ENCODE peak calls at places on chromosomes 12 and 14, in nine cellular contexts. Z is GM23338; Y is MM.1S; C is K562; Q is spleen; L is brain microvascular endothelial cell; N is adrenal gland; R is CD8-positive, alpha-beta memory T cell; V is neural progenitor cell. W is an unnamed sample.
A peak's percentile ranks its signal among the peaks of the same experiment; 100 is the strongest.

GRCh38 chr14:105093426-105094192 is 28.4 kb upstream of the GPR132 start:
- DNase-seq in Z (peak; percentile 94), Y (no peak), C (peak; percentile 84), Q (peak; percentile 93), L (peak; percentile 54), N (no peak), R (peak; percentile 55), V (peak; percentile 94), W (peak; percentile 80)

GRCh38 chr12:108468149-108468968 is 46.7 kb upstream of the FICD start:
- DNase-seq in Z (peak; percentile 84), Y (peak; percentile 67), C (peak; percentile 54), Q (no peak), L (peak; percentile 21), N (peak; percentile 19), R (peak; percentile 9), V (peak; percentile 81), W (no peak)

GRCh38 chr12:47078733-47079364 is 572 bp upstream of the PCED1B start:
- DNase-seq in Z (no peak), Y (no peak), C (peak; percentile 10), Q (peak; percentile 84), L (no peak), N (peak; percentile 54), R (peak; percentile 33), V (peak; percentile 34), W (peak; percentile 41)

GRCh38 chr12:130992448-130992847 is 38.7 kb downstream of the ADGRD1 start:
- DNase-seq in Z (no peak), Y (no peak), C (no peak), Q (peak; percentile 45), L (no peak), N (no peak), R (no peak), V (no peak), W (peak; percentile 38)

GRCh38 chr14:58747181-58747580 is 109.4 kb downstream of the DACT1 start:
- DNase-seq in Z (no peak), Y (no peak), C (no peak), Q (no peak), L (peak; percentile 68), N (no peak), R (no peak), V (no peak), W (peak; percentile 79)

GRCh38 chr14:80602931-80603330 is 338.6 kb downstream of the CEP128 start:
- DNase-seq in Z (no peak), Y (no peak), C (no peak), Q (no peak), L (no peak), N (no peak), R (no peak), V (no peak), W (no peak)

GRCh38 chr12:76307083-76307482 is 41.1 kb downstream of the BBS10 start:
- DNase-seq in Z (no peak), Y (no peak), C (no peak), Q (no peak), L (no peak), N (no peak), R (no peak), V (no peak), W (no peak)

GRCh38 chr12:59833408-59833807 is 237.6 kb downstream of the SLC16A7 start:
- DNase-seq in Z (no peak), Y (no peak), C (no peak), Q (no peak), L (no peak), N (no peak), R (no peak), V (no peak), W (no peak)

GRCh38 chr14:63564318-63564717 is 21.1 kb upstream of the PPP2R5E start:
- DNase-seq in Z (no peak), Y (no peak), C (no peak), Q (no peak), L (no peak), N (no peak), R (no peak), V (no peak), W (peak; percentile 3)

GRCh38 chr12:101231626-101232025 is 21.6 kb upstream of the SLC5A8 start:
- DNase-seq in Z (no peak), Y (peak; percentile 33), C (no peak), Q (no peak), L (no peak), N (no peak), R (no peak), V (no peak), W (no peak)

GRCh38 chr12:102965281-102966155 is 8.0 kb downstream of the ASCL1 start:
- DNase-seq in Z (peak; percentile 68), Y (no peak), C (no peak), Q (no peak), L (no peak), N (no peak), R (no peak), V (peak; percentile 48), W (no peak)

GRCh38 chr12:24821691-24822090 is 127.2 kb downstream of the BCAT1 start:
- DNase-seq in Z (no peak), Y (no peak), C (no peak), Q (no peak), L (peak; percentile 66), N (no peak), R (no peak), V (no peak), W (no peak)

GRCh38 chr14:61582815-61583214 is 112.5 kb upstream of the HIF1A start:
- DNase-seq in Z (no peak), Y (no peak), C (no peak), Q (no peak), L (no peak), N (peak; percentile 6), R (no peak), V (no peak), W (no peak)

GRCh38 chr14:75049731-75050201 is 1.5 kb downstream of the MLH3 start:
- DNase-seq in Z (no peak), Y (no peak), C (no peak), Q (no peak), L (no peak), N (no peak), R (no peak), V (no peak), W (no peak)

GRCh38 chr12:42935756-42936155 is 346.2 kb upstream of the PRICKLE1 start:
- DNase-seq in Z (no peak), Y (no peak), C (no peak), Q (no peak), L (no peak), N (no peak), R (no peak), V (no peak), W (no peak)

GRCh38 chr14:100025111-100025510 is 40.1 kb upstream of the EVL start:
- DNase-seq in Z (peak; percentile 75), Y (peak; percentile 6), C (peak; percentile 57), Q (no peak), L (no peak), N (no peak), R (no peak), V (peak; percentile 57), W (no peak)

DNA sequence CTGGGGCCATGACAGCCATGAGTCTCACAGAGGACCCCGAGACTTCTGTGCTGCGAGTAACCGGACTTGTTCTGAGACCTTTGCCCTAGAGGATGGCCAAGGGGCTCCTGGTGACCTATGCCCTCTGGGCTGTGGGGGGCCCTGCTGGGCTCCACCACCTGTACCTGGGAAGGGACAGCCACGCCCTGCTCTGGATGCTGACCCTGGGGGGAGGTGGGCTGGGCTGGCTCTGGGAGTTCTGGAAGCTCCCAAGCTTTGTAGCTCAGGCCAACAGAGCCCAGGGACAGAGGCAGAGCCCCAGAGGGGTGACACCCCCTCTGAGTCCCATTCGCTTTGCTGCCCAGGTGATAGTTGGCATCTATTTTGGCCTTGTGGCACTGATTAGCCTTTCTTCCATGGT is 2.1 kb downstream of the DNAJC22 start:
- DNase-seq in Z (no peak), Y (no peak), C (no peak), Q (no peak), L (no peak), N (no peak), R (no peak), V (no peak), W (no peak)
- H3K27me3 ChIP-seq in Z (peaks cover 88% of the 10 kb centered on the region), Y (peaks cover 53% of the 10 kb centered on the region), C (peaks cover 23% of the 10 kb centered on the region), Q (peaks cover 68% of the 10 kb centered on the region), L (peaks cover 7% of the 10 kb centered on the region), N (peaks cover 33% of the 10 kb centered on the region), R (peaks cover 51% of the 10 kb centered on the region), V (peaks cover 65% of the 10 kb centered on the region), W (no peaks in the 10 kb centered on the region)

GRCh38 chr14:69519701-69520100 is 35.2 kb downstream of the PLEKHD1 start:
- DNase-seq in Z (peak; percentile 32), Y (no peak), C (no peak), Q (no peak), L (no peak), N (no peak), R (no peak), V (no peak), W (no peak)

GRCh38 chr14:69518341-69519101 is 34.0 kb downstream of the PLEKHD1 start:
- DNase-seq in Z (no peak), Y (no peak), C (no peak), Q (no peak), L (no peak), N (no peak), R (no peak), V (peak; percentile 16), W (no peak)

GRCh38 chr14:69522026-69522425 is 37.5 kb downstream of the PLEKHD1 start:
- DNase-seq in Z (no peak), Y (no peak), C (no peak), Q (no peak), L (no peak), N (no peak), R (no peak), V (no peak), W (no peak)

GRCh38 chr14:69519253-69519661 is 34.7 kb downstream of the PLEKHD1 start:
- DNase-seq in Z (no peak), Y (no peak), C (no peak), Q (no peak), L (no peak), N (no peak), R (no peak), V (no peak), W (no peak)
- H3K27me3 ChIP-seq in Z (no peaks in the 10 kb centered on the region), Y (no peaks in the 10 kb centered on the region), C (peaks cover 3% of the 10 kb centered on the region), Q (no peaks in the 10 kb centered on the region), L (no peaks in the 10 kb centered on the region), N (no peaks in the 10 kb centered on the region), R (peaks cover 3% of the 10 kb centered on the region), V (no peaks in the 10 kb centered on the region), W (no peaks in the 10 kb centered on the region)

DNA sequence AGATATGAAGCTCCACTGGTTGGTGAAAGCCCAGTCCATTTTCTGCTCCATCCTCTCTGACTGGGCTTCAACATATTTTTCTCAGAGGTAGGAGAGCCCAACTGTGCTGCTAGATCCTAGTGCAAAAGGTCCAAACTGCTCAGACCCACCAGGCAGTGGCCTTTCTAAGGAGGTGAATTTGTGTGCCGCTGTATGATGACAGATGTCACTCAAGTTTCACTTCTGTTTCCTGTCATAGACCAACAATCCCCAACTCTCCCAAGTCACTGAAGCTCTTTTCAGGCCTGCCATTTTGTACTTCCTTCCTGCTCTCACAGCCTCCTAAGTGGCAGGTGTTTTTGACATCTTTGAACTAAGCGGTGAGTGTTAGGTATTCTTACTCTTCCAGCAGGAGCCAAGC is 16.4 kb upstream of the RNASE4 start:
- DNase-seq in Z (no peak), Y (peak; percentile 28), C (no peak), Q (no peak), L (no peak), N (no peak), R (no peak), V (no peak), W (no peak)
- H3K27me3 ChIP-seq in Z (peaks cover 14% of the 10 kb centered on the region), Y (no peaks in the 10 kb centered on the region), C (no peaks in the 10 kb centered on the region), Q (peaks cover 9% of the 10 kb centered on the region), L (no peaks in the 10 kb centered on the region), N (peaks cover 5% of the 10 kb centered on the region), R (no peaks in the 10 kb centered on the region), V (peaks cover 24% of the 10 kb centered on the region), W (no peaks in the 10 kb centered on the region)

DNA sequence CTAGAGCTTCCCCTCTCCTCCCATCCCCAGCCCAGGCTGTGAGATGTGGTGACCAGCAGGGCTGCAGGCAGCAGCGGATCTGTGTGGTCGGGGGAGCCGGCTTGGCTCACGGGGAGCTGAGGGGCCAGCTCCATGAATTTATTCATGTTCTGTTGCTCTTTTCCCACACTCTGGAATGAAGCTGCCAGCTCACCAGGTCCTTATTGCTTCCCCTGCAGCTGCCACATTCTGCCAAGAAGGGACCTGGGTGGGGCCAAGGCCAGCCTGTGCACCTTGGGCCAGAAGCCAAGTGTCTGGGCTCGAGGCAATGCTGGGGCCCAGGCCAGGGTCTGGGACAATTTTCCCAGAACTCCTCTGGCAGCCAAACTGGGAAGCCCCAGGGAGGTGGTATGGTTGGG is 2.5 kb upstream of the C1QL4 start:
- DNase-seq in Z (peak; percentile 69), Y (no peak), C (no peak), Q (no peak), L (no peak), N (no peak), R (no peak), V (peak; percentile 45), W (peak; percentile 84)
- H3K27me3 ChIP-seq in Z (peaks cover 99% of the 10 kb centered on the region), Y (peaks cover 74% of the 10 kb centered on the region), C (peaks cover 3% of the 10 kb centered on the region), Q (peaks cover 70% of the 10 kb centered on the region), L (peaks cover 35% of the 10 kb centered on the region), N (peaks cover 24% of the 10 kb centered on the region), R (peaks cover 41% of the 10 kb centered on the region), V (peaks cover 100% of the 10 kb centered on the region), W (peaks cover 14% of the 10 kb centered on the region)

W was measured in body of pancreas.